ENCODE peak calls at places on chromosomes 16 and 17, in four cellular contexts. I, J, W and B are unnamed samples.

GRCh38 chr16:1713933-1714332 is 7.9 kb downstream of the MAPK8IP3 start:
- DNase-seq in W (no peak), I (no peak), J (no peak), B (no peak)

GRCh38 chr16:89135166-89135565 is 36.4 kb upstream of the CDH15 start:
- DNase-seq in J (no peak), W (no peak), I (no peak), B (no peak)

GRCh38 chr16:28107232-28107631 is 43.7 kb upstream of the GSG1L start:
- DNase-seq in I (no peak), W (no peak), J (no peak), B (no peak)

GRCh38 chr16:88315543-88316105 is 67.1 kb upstream of the ZNF469 start:
- DNase-seq in I (no peak), J (no peak), W (peak; percentile 77), B (peak; percentile 48)

GRCh38 chr17:81693491-81694360 is 9.4 kb upstream of the MRPL12 start:
- DNase-seq in I (no peak), J (no peak), W (no peak), B (no peak)

GRCh38 chr17:66357037-66357436 is 54.6 kb downstream of the PRKCA start:
- DNase-seq in W (peak; percentile 45), J (no peak), I (no peak), B (no peak)

GRCh38 chr16:19601083-19601976 is 45.8 kb downstream of the VPS35L start:
- DNase-seq in W (peak; percentile 36), I (no peak), J (no peak), B (peak; percentile 27)

GRCh38 chr16:67017810-67018488 is 11.0 kb upstream of the CBFB start:
- DNase-seq in I (peak; percentile 82), W (peak; percentile 95), J (no peak), B (peak; percentile 40)

GRCh38 chr16:19131809-19132777 is 18.3 kb downstream of the ITPRIPL2 start:
- DNase-seq in I (no peak), J (no peak), W (no peak), B (no peak)

GRCh38 chr16:86761117-86761971 is 183.0 kb downstream of the FOXL1 start:
- DNase-seq in W (peak; percentile 68), J (no peak), I (no peak), B (peak; percentile 27)

GRCh38 chr17:21165922-21166598 is 39.3 kb downstream of the DHRS7B start:
- DNase-seq in J (no peak), I (peak; percentile 92), W (no peak), B (peak; percentile 41)

GRCh38 chr16:53549970-53550406 is 47.0 kb upstream of the AKTIP start:
- DNase-seq in J (no peak), I (no peak), W (peak; percentile 82), B (peak; percentile 62)

GRCh38 chr17:74977802-74978201 is 5.2 kb upstream of the HID1 start:
- DNase-seq in I (no peak), W (no peak), J (no peak), B (no peak)

GRCh38 chr17:35871415-35871814 is 2.7 kb upstream of the HEATR9 start:
- DNase-seq in W (no peak), J (no peak), I (no peak), B (no peak)

GRCh38 chr16:90020260-90020837 is 1.1 kb upstream of the DBNDD1 start:
- DNase-seq in I (no peak), J (no peak), W (peak; percentile 36), B (no peak)

GRCh38 chr17:60743812-60744211 is 66.2 kb downstream of the BCAS3 start:
- DNase-seq in I (no peak), J (no peak), W (peak; percentile 43), B (no peak)

GRCh38 chr16:15928261-15929104 is 20.9 kb upstream of the ABCC1 start:
- DNase-seq in W (no peak), I (no peak), J (no peak), B (no peak)

GRCh38 chr17:81959362-81960129 is 1.4 kb downstream of the NOTUM start:
- DNase-seq in I (peak; percentile 56), J (no peak), W (peak; percentile 24), B (no peak)

GRCh38 chr16:66287416-66287815 is 79.1 kb upstream of the CDH5 start:
- DNase-seq in I (no peak), J (no peak), W (no peak), B (no peak)

GRCh38 chr17:30950669-30951399 is 20.0 kb upstream of the RNF135 start:
- DNase-seq in W (peak; percentile 93), I (peak; percentile 58), J (no peak), B (peak; percentile 37)

GRCh38 chr16:84117482-84117843 is 721 bp upstream of the MBTPS1 start:
- DNase-seq in W (peak; percentile 31), J (no peak), I (no peak), B (no peak)

GRCh38 chr16:68074850-68075249 is 10.3 kb upstream of the NFATC3 start:
- DNase-seq in J (peak; percentile 89), I (no peak), W (no peak), B (no peak)

GRCh38 chr17:28960256-28961106 is 9.2 kb upstream of the PHF12 start:
- DNase-seq in I (no peak), J (no peak), W (no peak), B (no peak)

GRCh38 chr16:53821957-53822625 is 118.1 kb downstream of the FTO start:
- DNase-seq in I (no peak), W (peak; percentile 80), J (no peak), B (no peak)

GRCh38 chr17:56903560-56903959 is 10.3 kb downstream of the TRIM25 start:
- DNase-seq in W (no peak), I (no peak), J (no peak), B (no peak)

GRCh38 chr16:706189-707061 is 824 bp upstream of the FBXL16 start:
- DNase-seq in I (no peak), W (no peak), J (no peak), B (no peak)

GRCh38 chr17:28145348-28145747 is 102.9 kb downstream of the NLK start:
- DNase-seq in I (no peak), J (no peak), W (peak; percentile 29), B (no peak)

GRCh38 chr16:51392651-51393187 is 241.6 kb upstream of the SALL1 start:
- DNase-seq in W (peak; percentile 85), I (peak; percentile 20), J (no peak), B (peak; percentile 20)

GRCh38 chr17:66775262-66775661 is 59.7 kb upstream of the CACNG5 start:
- DNase-seq in W (no peak), I (no peak), J (no peak), B (no peak)

GRCh38 chr17:38440614-38441397 is 12.5 kb downstream of the ARHGAP23 start:
- DNase-seq in I (no peak), W (no peak), J (no peak), B (no peak)
- H3K27ac ChIP-seq in I (peak overlapping the region; percentile 8), W (no peak overlapping the region), J (peak overlapping the region; percentile 80), B (no peak overlapping the region)

GRCh38 chr17:41967921-41968578 is 1.5 kb downstream of the CNP start:
- DNase-seq in I (no peak), W (no peak), J (no peak), B (no peak)

GRCh38 chr17:41967141-41967920 is 736 bp downstream of the CNP start:
- DNase-seq in W (no peak), J (no peak), I (peak; percentile 32), B (no peak)

GRCh38 chr17:41970901-41971331 is 4.3 kb downstream of the CNP start:
- DNase-seq in I (no peak), J (no peak), W (no peak), B (no peak)

GRCh38 chr17:41966453-41967140 is at the start of gene CNP:
- DNase-seq in W (peak; percentile 87), I (peak; percentile 89), J (peak; percentile 95), B (peak; percentile 92)

DNA sequence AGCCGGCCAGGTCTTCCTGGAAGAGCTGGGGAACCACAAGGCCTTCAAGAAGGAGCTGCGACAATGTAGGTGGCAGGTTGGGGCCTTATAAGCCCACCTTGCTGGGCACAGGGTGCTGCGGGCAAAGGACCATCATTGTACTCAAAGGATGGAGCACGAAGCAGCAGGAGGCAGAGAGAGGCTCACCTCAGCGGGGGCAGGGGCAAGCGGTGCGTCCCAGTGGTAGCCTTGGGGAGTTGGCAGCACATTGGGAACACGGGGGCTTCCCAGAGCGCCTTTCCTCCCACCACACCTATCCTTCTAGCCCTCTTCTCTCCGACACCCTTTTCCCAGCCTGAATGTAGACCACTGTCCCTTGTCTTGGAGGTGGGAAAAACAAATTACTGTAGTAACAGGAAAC is 2.1 kb downstream of the CNP start:
- DNase-seq in J (no peak), I (no peak), W (no peak), B (no peak)
- TF ChIP-seq POLR2A in J (no peak), I (no peak), W (no peak), B (no peak)

GRCh38 chr17:78376161-78376560 is 2.3 kb upstream of the PGS1 start:
- DNase-seq in W (no peak), I (no peak), J (no peak), B (no peak)
- H3K4me3 ChIP-seq in W (no peak overlapping the region), I (no peak overlapping the region), J (no peak overlapping the region), B (no peak overlapping the region)

DNA sequence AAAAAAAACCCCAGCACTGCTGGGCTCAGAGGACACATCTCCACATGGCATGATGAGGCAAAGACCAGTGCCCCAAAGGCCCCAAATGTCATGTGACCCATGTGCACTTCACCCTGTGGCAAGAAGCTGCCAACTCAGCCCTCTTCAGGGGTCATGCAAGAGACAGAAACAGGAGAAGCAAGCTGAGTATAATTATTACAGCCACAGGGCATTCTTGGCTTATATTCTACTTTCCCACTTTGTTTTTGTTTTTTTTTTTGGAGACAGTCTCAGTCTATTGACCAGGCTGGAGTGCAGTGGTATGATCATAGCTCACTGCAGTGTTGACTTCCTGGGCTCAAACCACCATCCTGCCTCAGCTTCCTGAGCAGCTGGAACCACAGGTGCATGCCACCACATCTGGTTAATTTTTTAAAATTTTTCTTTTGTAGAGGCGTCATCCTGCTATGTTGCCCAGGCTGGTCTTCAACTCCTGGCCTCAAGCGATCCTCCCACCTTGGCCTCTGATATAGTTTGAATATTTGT is 32.7 kb upstream of the LITAF start:
- DNase-seq in W (no peak), I (peak; percentile 48), J (no peak), B (no peak)
- H3K27ac ChIP-seq in W (peak overlapping the region; percentile 7), I (no peak overlapping the region), J (no peak overlapping the region), B (no peak overlapping the region)

GRCh38 chr16:23278031-23278430 is 24.1 kb upstream of the SCNN1B start:
- DNase-seq in I (no peak), W (no peak), J (no peak), B (no peak)
- TF ChIP-seq POLR2A in I (no peak), W (no peak), J (no peak), B (no peak)

GRCh38 chr16:11354733-11355574 is 9.7 kb downstream of the RMI2 start:
- DNase-seq in W (peak; percentile 92), I (no peak), J (no peak), B (peak; percentile 50)
- H3K4me3 ChIP-seq in W (no peak overlapping the region), I (no peak overlapping the region), J (no peak overlapping the region), B (no peak overlapping the region)

DNA sequence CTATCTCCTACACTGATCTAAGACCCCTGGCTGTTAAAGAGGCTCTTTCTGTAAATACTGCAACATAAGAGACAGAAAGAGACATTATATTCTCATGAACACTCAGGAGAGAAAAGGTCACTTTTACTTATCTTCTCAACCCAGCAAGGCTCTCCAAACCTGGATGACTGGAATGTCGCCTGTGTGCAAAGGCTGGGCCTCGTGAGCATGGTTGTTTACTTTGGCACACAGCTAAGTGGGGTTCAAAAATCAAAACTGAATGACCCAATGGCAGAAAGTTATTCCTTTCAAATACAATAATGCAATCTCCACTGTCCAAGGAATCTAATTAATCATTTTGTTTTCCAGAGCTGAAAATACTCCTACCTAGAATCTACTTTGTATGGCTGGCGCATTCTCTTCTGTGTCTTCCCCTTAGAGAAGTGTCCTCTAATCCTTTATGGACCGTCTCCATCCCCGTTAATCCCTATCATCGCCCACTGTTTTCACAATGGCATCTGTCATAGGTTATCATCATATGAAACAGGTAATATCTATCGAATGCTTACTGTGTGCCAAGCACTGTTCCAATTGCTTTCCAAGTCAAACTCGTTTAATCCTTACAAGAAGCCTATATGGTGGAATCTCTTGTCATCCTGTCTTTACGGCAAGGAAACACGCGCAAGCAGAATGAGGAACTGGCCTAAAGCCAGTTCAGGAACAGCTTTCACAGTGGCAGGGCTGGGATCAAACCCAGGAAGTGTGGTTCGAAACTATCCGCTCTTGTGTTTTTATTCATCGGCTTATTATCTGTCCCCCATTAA is 1.3 kb downstream of the SLX4 start:
- DNase-seq in J (no peak), W (no peak), I (no peak), B (no peak)
- H3K27ac ChIP-seq in J (no peak overlapping the region), W (no peak overlapping the region), I (no peak overlapping the region), B (no peak overlapping the region)